ENCODE peak calls at places on chromosomes 11 and 22, in seven cellular contexts. Z is AG09309, P is retinal pigment epithelial cell, G is epithelial cell of esophagus, L is transverse colon, H is mammary epithelial cell, E is pancreas. J is an unnamed sample.

GRCh38 chr22:19848298-19849224 is 6.1 kb downstream of the GNB1L start:
- DNase-seq in Z (no peak), P (no peak), G (peak), L (peak), H (peak), E (peak), J (no peak)

GRCh38 chr11:35383953-35384352 is 35.4 kb downstream of the SLC1A2 start:
- DNase-seq in Z (no peak), P (no peak), G (no peak), L (no peak), H (no peak), E (no peak), J (no peak)

GRCh38 chr22:37295213-37295886 is 13.0 kb downstream of the CYTH4 start:
- DNase-seq in Z (no peak), P (no peak), G (no peak), L (no peak), H (no peak), E (no peak), J (no peak)

GRCh38 chr22:46794491-46794890 is 32.0 kb downstream of the TBC1D22A start:
- DNase-seq in Z (no peak), P (no peak), G (no peak), L (no peak), H (no peak), E (no peak), J (no peak)

GRCh38 chr11:23729088-23729487 is 767.8 kb upstream of the LUZP2 start:
- DNase-seq in Z (no peak), P (peak), G (no peak), L (no peak), H (no peak), E (no peak), J (no peak)

GRCh38 chr11:57643802-57644201 is 5.9 kb downstream of the YPEL4 start:
- DNase-seq in Z (no peak), P (no peak), G (no peak), L (no peak), H (no peak), E (no peak), J (no peak)

GRCh38 chr11:112537846-112538330 is 277.2 kb upstream of the PLET1 start:
- DNase-seq in Z (no peak), P (no peak), G (peak), L (no peak), H (peak), E (no peak), J (no peak)

GRCh38 chr11:2772544-2773031 is 72.8 kb upstream of the KCNQ1OT1 start:
- DNase-seq in Z (no peak), P (no peak), G (peak), L (peak), H (peak), E (peak), J (peak)

GRCh38 chr22:46813816-46814597 is 51.6 kb downstream of the TBC1D22A start:
- DNase-seq in Z (no peak), P (peak), G (peak), L (no peak), H (no peak), E (peak), J (no peak)

GRCh38 chr11:12397953-12398352 is 20.6 kb downstream of the PARVA start:
- DNase-seq in Z (peak), P (no peak), G (peak), L (peak), H (no peak), E (no peak), J (no peak)

GRCh38 chr11:55658031-55658573 is 3.9 kb upstream of the OR4C6 start:
- DNase-seq in Z (no peak), P (no peak), G (no peak), L (no peak), H (no peak), E (no peak), J (no peak)

GRCh38 chr11:15843309-15843857 is 513.0 kb downstream of the SOX6 start:
- DNase-seq in Z (no peak), P (no peak), G (no peak), L (no peak), H (peak), E (no peak), J (no peak)

GRCh38 chr11:131785801-131786200 is 415.4 kb downstream of the NTM start:
- DNase-seq in Z (no peak), P (no peak), G (no peak), L (no peak), H (no peak), E (no peak), J (no peak)

GRCh38 chr11:12029738-12030363 is 21.4 kb upstream of the DKK3 start:
- DNase-seq in Z (no peak), P (peak), G (no peak), L (no peak), H (peak), E (no peak), J (no peak)

GRCh38 chr11:616320-617220 is 820 bp upstream of the IRF7 start:
- DNase-seq in Z (no peak), P (no peak), G (no peak), L (no peak), H (no peak), E (no peak), J (peak)

GRCh38 chr11:73359930-73360742 is 16.1 kb upstream of the RELT start:
- DNase-seq in Z (no peak), P (no peak), G (no peak), L (no peak), H (no peak), E (no peak), J (no peak)
- TF ChIP-seq CTCF in Z (peak), P (peak), G (peak), L (no peak), H (peak), E (no peak), J (peak)

DNA sequence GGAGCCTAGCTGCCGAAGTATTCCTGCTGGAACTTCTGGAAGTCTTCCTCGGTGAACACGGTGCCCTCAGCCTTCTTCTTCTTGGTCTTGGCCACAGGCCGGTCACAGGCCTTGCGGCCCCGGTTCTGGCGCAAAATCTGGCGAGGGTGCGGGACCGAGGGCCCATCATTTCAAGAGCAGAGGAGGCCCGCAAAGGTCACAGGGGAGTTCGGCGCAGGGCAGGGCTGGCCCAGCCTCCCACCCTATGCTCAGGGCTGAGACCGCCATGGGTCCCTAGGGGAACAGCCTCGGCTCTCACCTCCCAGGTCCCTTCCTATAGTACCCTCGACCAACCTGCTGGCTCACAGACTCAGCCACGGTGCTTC is 3.1 kb downstream of the RPS19BP1 start:
- DNase-seq in Z (no peak), P (no peak), G (no peak), L (no peak), H (no peak), E (no peak), J (no peak)
- TF ChIP-seq CTCF in Z (no peak), P (no peak), G (no peak), L (peak), H (no peak), E (no peak), J (peak)

GRCh38 chr11:109939176-109939810 is 153.9 kb upstream of the ZC3H12C start:
- DNase-seq in Z (peak), P (peak), G (peak), L (peak), H (peak), E (no peak), J (no peak)
- TF ChIP-seq CTCF in Z (peak), P (peak), G (peak), L (peak), H (peak), E (no peak), J (peak)

GRCh38 chr11:60879104-60879503 is 11.8 kb downstream of the ZP1 start:
- DNase-seq in Z (no peak), P (no peak), G (no peak), L (no peak), H (no peak), E (no peak), J (no peak)
- TF ChIP-seq CTCF in Z (no peak), P (no peak), G (no peak), L (no peak), H (no peak), E (no peak), J (no peak)

GRCh38 chr11:102495161-102496042 is 35.1 kb downstream of the MMP7 start:
- DNase-seq in Z (peak), P (peak), G (peak), L (peak), H (peak), E (no peak), J (no peak)
- TF ChIP-seq CTCF in Z (peak), P (peak), G (peak), L (peak), H (peak), E (peak), J (peak)

GRCh38 chr11:88553204-88553603 is 215.7 kb upstream of the CTSC start:
- DNase-seq in Z (no peak), P (no peak), G (no peak), L (no peak), H (no peak), E (no peak), J (no peak)

GRCh38 chr11:88555829-88556202 is 218.3 kb upstream of the CTSC start:
- DNase-seq in Z (peak), P (no peak), G (no peak), L (no peak), H (peak), E (no peak), J (no peak)

GRCh38 chr11:88555018-88555828 is 217.7 kb upstream of the CTSC start:
- DNase-seq in Z (peak), P (peak), G (peak), L (no peak), H (peak), E (no peak), J (no peak)

GRCh38 chr11:88552377-88553029 is 215.0 kb upstream of the CTSC start:
- DNase-seq in Z (no peak), P (no peak), G (peak), L (peak), H (peak), E (peak), J (no peak)
- TF ChIP-seq CTCF in Z (peak), P (peak), G (peak), L (peak), H (peak), E (peak), J (peak)

GRCh38 chr11:110468095-110468494 is 38.3 kb downstream of the FDX1 start:
- DNase-seq in Z (no peak), P (no peak), G (no peak), L (no peak), H (no peak), E (no peak), J (no peak)

GRCh38 chr11:110467556-110467955 is 37.8 kb downstream of the FDX1 start:
- DNase-seq in Z (no peak), P (no peak), G (no peak), L (no peak), H (no peak), E (no peak), J (no peak)

GRCh38 chr11:110469101-110469500 is 39.4 kb downstream of the FDX1 start:
- DNase-seq in Z (no peak), P (no peak), G (no peak), L (no peak), H (no peak), E (no peak), J (no peak)

GRCh38 chr11:110463153-110463552 is 33.4 kb downstream of the FDX1 start:
- DNase-seq in Z (no peak), P (no peak), G (peak), L (peak), H (no peak), E (no peak), J (no peak)
- TF ChIP-seq CTCF in Z (peak), P (peak), G (peak), L (peak), H (peak), E (no peak), J (peak)

DNA sequence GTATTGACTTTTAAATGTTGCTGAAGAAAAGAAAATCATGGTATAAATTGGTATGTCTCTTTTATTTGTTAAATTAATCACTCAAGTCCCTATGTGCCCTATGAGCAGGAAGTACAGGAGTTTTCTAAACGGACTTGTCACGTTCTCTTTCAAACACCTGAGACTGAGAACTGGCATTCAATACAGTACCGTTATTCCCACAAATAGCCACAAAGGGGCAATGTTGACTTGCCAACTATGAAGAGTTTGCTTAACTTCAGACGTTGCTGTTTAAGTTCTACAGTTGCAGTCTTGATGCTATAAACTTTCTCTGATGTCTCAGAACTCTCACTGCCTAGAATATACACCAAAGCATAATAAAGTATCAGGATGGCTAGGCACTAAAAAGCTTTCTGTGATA is 7.6 kb downstream of the OR56A1 start:
- DNase-seq in Z (peak), P (peak), G (peak), L (no peak), H (peak), E (no peak), J (peak)
- TF ChIP-seq CTCF in Z (peak), P (peak), G (peak), L (peak), H (peak), E (no peak), J (peak)

GRCh38 chr11:73361953-73362776 is 14.0 kb upstream of the RELT start:
- DNase-seq in Z (no peak), P (no peak), G (no peak), L (no peak), H (no peak), E (no peak), J (no peak)
- TF ChIP-seq CTCF in Z (no peak), P (no peak), G (no peak), L (no peak), H (no peak), E (no peak), J (no peak)